ENCODE peak calls at places on chromosomes 6 and 20, in seven cellular contexts. One of them, this sample, is unnamed.
A peak's percentile ranks its signal among the peaks of the same experiment; 100 is the strongest.

GRCh38 chr6:90446164-90446563 is 140.7 kb downstream of the MAP3K7 start:
- DNase-seq in right atrium auricular region: no peak
- DNase-seq in mammary epithelial cell: no peak
- DNase-seq in cardiac muscle cell: peak; percentile 18
- DNase-seq in CD8-positive, alpha-beta T cell: no peak
- DNase-seq in lower lobe of right lung: no peak
- DNase-seq in cardiac fibroblast: no peak
- DNase-seq in this sample: no peak

GRCh38 chr6:47970826-47971225 is 140.2 kb downstream of the PTCHD4 start:
- DNase-seq in lower lobe of right lung: no peak
- DNase-seq in cardiac fibroblast: no peak
- DNase-seq in right atrium auricular region: no peak
- DNase-seq in cardiac muscle cell: no peak
- DNase-seq in CD8-positive, alpha-beta T cell: no peak
- DNase-seq in mammary epithelial cell: no peak
- DNase-seq in this sample: no peak

GRCh38 chr6:26366504-26366903 is 1.5 kb downstream of the BTN3A2 start:
- DNase-seq in cardiac fibroblast: peak; percentile 18
- DNase-seq in cardiac muscle cell: peak; percentile 29
- DNase-seq in right atrium auricular region: no peak
- DNase-seq in mammary epithelial cell: no peak
- DNase-seq in CD8-positive, alpha-beta T cell: no peak
- DNase-seq in lower lobe of right lung: no peak
- DNase-seq in this sample: no peak

GRCh38 chr20:62063601-62063980 is 2.1 kb downstream of the TAF4 start:
- DNase-seq in CD8-positive, alpha-beta T cell: no peak
- DNase-seq in cardiac muscle cell: peak; percentile 35
- DNase-seq in mammary epithelial cell: no peak
- DNase-seq in right atrium auricular region: no peak
- DNase-seq in cardiac fibroblast: peak; percentile 39
- DNase-seq in lower lobe of right lung: no peak
- DNase-seq in this sample: no peak

GRCh38 chr6:139470971-139471370 is 96.5 kb upstream of the CITED2 start:
- DNase-seq in CD8-positive, alpha-beta T cell: no peak
- DNase-seq in cardiac muscle cell: no peak
- DNase-seq in mammary epithelial cell: no peak
- DNase-seq in lower lobe of right lung: no peak
- DNase-seq in cardiac fibroblast: no peak
- DNase-seq in right atrium auricular region: no peak
- DNase-seq in this sample: no peak

GRCh38 chr6:170172825-170173231 is 118.0 kb downstream of the DLL1 start:
- DNase-seq in mammary epithelial cell: no peak
- DNase-seq in CD8-positive, alpha-beta T cell: peak; percentile 36
- DNase-seq in right atrium auricular region: no peak
- DNase-seq in cardiac fibroblast: no peak
- DNase-seq in lower lobe of right lung: no peak
- DNase-seq in cardiac muscle cell: no peak
- DNase-seq in this sample: no peak

GRCh38 chr6:149024361-149024760 is 277.5 kb downstream of the UST start:
- DNase-seq in cardiac muscle cell: no peak
- DNase-seq in cardiac fibroblast: no peak
- DNase-seq in lower lobe of right lung: no peak
- DNase-seq in mammary epithelial cell: no peak
- DNase-seq in right atrium auricular region: no peak
- DNase-seq in CD8-positive, alpha-beta T cell: no peak
- DNase-seq in this sample: no peak

GRCh38 chr20:25247100-25247665 is 702 bp upstream of the PYGB start:
- DNase-seq in mammary epithelial cell: peak; percentile 59
- DNase-seq in lower lobe of right lung: peak; percentile 72
- DNase-seq in cardiac muscle cell: peak; percentile 68
- DNase-seq in cardiac fibroblast: peak; percentile 74
- DNase-seq in CD8-positive, alpha-beta T cell: no peak
- DNase-seq in right atrium auricular region: peak; percentile 81
- DNase-seq in this sample: no peak

GRCh38 chr6:56363796-56364195 is 116.4 kb upstream of the COL21A1 start:
- DNase-seq in cardiac muscle cell: no peak
- DNase-seq in cardiac fibroblast: no peak
- DNase-seq in lower lobe of right lung: no peak
- DNase-seq in CD8-positive, alpha-beta T cell: no peak
- DNase-seq in right atrium auricular region: no peak
- DNase-seq in mammary epithelial cell: no peak
- DNase-seq in this sample: no peak

GRCh38 chr20:5191829-5192569 is 65.2 kb downstream of the CDS2 start:
- DNase-seq in cardiac muscle cell: peak; percentile 87
- DNase-seq in lower lobe of right lung: no peak
- DNase-seq in CD8-positive, alpha-beta T cell: peak; percentile 53
- DNase-seq in cardiac fibroblast: peak; percentile 89
- DNase-seq in mammary epithelial cell: peak; percentile 63
- DNase-seq in right atrium auricular region: no peak
- DNase-seq in this sample: peak; percentile 61

GRCh38 chr6:52635049-52635577 is 35.8 kb upstream of the TMEM14A start:
- DNase-seq in mammary epithelial cell: no peak
- DNase-seq in right atrium auricular region: no peak
- DNase-seq in cardiac fibroblast: peak; percentile 46
- DNase-seq in cardiac muscle cell: peak; percentile 30
- DNase-seq in CD8-positive, alpha-beta T cell: no peak
- DNase-seq in lower lobe of right lung: no peak
- DNase-seq in this sample: no peak

GRCh38 chr6:149899486-149899885 is 1.6 kb upstream of the RAET1E start:
- DNase-seq in mammary epithelial cell: no peak
- DNase-seq in cardiac fibroblast: no peak
- DNase-seq in right atrium auricular region: peak; percentile 58
- DNase-seq in cardiac muscle cell: no peak
- DNase-seq in CD8-positive, alpha-beta T cell: no peak
- DNase-seq in lower lobe of right lung: no peak
- DNase-seq in this sample: no peak

GRCh38 chr6:48476257-48476656 is 365.3 kb upstream of the PTCHD4 start:
- DNase-seq in mammary epithelial cell: peak; percentile 40
- DNase-seq in cardiac muscle cell: peak; percentile 64
- DNase-seq in cardiac fibroblast: peak; percentile 60
- DNase-seq in CD8-positive, alpha-beta T cell: no peak
- DNase-seq in right atrium auricular region: no peak
- DNase-seq in lower lobe of right lung: no peak
- DNase-seq in this sample: peak; percentile 11

GRCh38 chr20:61173966-61174725 is 77.9 kb upstream of the CDH4 start:
- DNase-seq in CD8-positive, alpha-beta T cell: no peak
- DNase-seq in lower lobe of right lung: no peak
- DNase-seq in cardiac muscle cell: no peak
- DNase-seq in mammary epithelial cell: peak; percentile 65
- DNase-seq in cardiac fibroblast: no peak
- DNase-seq in right atrium auricular region: no peak
- DNase-seq in this sample: no peak

GRCh38 chr20:37394543-37395410 is 48.8 kb downstream of the SRC start:
- DNase-seq in CD8-positive, alpha-beta T cell: no peak
- DNase-seq in cardiac muscle cell: no peak
- DNase-seq in right atrium auricular region: no peak
- DNase-seq in lower lobe of right lung: peak; percentile 40
- DNase-seq in mammary epithelial cell: peak; percentile 94
- DNase-seq in cardiac fibroblast: no peak
- DNase-seq in this sample: no peak

GRCh38 chr20:14643146-14643545 is 305.7 kb upstream of the FLRT3 start:
- DNase-seq in CD8-positive, alpha-beta T cell: no peak
- DNase-seq in cardiac fibroblast: no peak
- DNase-seq in cardiac muscle cell: no peak
- DNase-seq in right atrium auricular region: no peak
- DNase-seq in lower lobe of right lung: no peak
- DNase-seq in mammary epithelial cell: no peak
- DNase-seq in this sample: no peak

GRCh38 chr20:53995949-53996348 is 74.4 kb downstream of the BCAS1 start:
- DNase-seq in mammary epithelial cell: no peak
- DNase-seq in lower lobe of right lung: no peak
- DNase-seq in CD8-positive, alpha-beta T cell: no peak
- DNase-seq in right atrium auricular region: no peak
- DNase-seq in cardiac fibroblast: no peak
- DNase-seq in cardiac muscle cell: no peak
- DNase-seq in this sample: no peak

GRCh38 chr20:41664584-41664983 is 46.4 kb upstream of the CHD6 start:
- DNase-seq in right atrium auricular region: no peak
- DNase-seq in lower lobe of right lung: no peak
- DNase-seq in cardiac fibroblast: peak; percentile 55
- DNase-seq in CD8-positive, alpha-beta T cell: no peak
- DNase-seq in cardiac muscle cell: peak; percentile 22
- DNase-seq in mammary epithelial cell: no peak
- DNase-seq in this sample: no peak

GRCh38 chr6:127520061-127520460 is 926 bp upstream of the MTCL3 start:
- DNase-seq in cardiac fibroblast: peak; percentile 48
- DNase-seq in right atrium auricular region: no peak
- DNase-seq in cardiac muscle cell: peak; percentile 40
- DNase-seq in CD8-positive, alpha-beta T cell: no peak
- DNase-seq in mammary epithelial cell: no peak
- DNase-seq in lower lobe of right lung: no peak
- DNase-seq in this sample: no peak

GRCh38 chr6:43761666-43762409 is 8.2 kb upstream of the VEGFA start:
- DNase-seq in lower lobe of right lung: peak; percentile 37
- DNase-seq in mammary epithelial cell: no peak
- DNase-seq in cardiac fibroblast: no peak
- DNase-seq in cardiac muscle cell: no peak
- DNase-seq in CD8-positive, alpha-beta T cell: no peak
- DNase-seq in right atrium auricular region: no peak
- DNase-seq in this sample: no peak

GRCh38 chr20:62020935-62021701 is 44.6 kb downstream of the TAF4 start:
- DNase-seq in mammary epithelial cell: no peak
- DNase-seq in lower lobe of right lung: no peak
- DNase-seq in cardiac muscle cell: peak; percentile 70
- DNase-seq in cardiac fibroblast: peak; percentile 39
- DNase-seq in right atrium auricular region: peak; percentile 61
- DNase-seq in CD8-positive, alpha-beta T cell: no peak
- DNase-seq in this sample: peak; percentile 13

GRCh38 chr20:62011938-62012534 is 53.6 kb downstream of the TAF4 start:
- DNase-seq in mammary epithelial cell: no peak
- DNase-seq in cardiac fibroblast: no peak
- DNase-seq in CD8-positive, alpha-beta T cell: no peak
- DNase-seq in right atrium auricular region: no peak
- DNase-seq in cardiac muscle cell: no peak
- DNase-seq in lower lobe of right lung: no peak
- DNase-seq in this sample: no peak

GRCh38 chr6:168293641-168294530 is 25.7 kb downstream of the DACT2 start:
- DNase-seq in right atrium auricular region: no peak
- DNase-seq in lower lobe of right lung: no peak
- DNase-seq in mammary epithelial cell: no peak
- DNase-seq in cardiac muscle cell: peak; percentile 53
- DNase-seq in cardiac fibroblast: no peak
- DNase-seq in CD8-positive, alpha-beta T cell: no peak
- DNase-seq in this sample: no peak

GRCh38 chr20:23938118-23938438 is 50.5 kb downstream of the GGTLC1 start:
- DNase-seq in lower lobe of right lung: no peak
- DNase-seq in cardiac muscle cell: no peak
- DNase-seq in cardiac fibroblast: no peak
- DNase-seq in CD8-positive, alpha-beta T cell: no peak
- DNase-seq in right atrium auricular region: no peak
- DNase-seq in mammary epithelial cell: no peak
- DNase-seq in this sample: no peak

GRCh38 chr20:34626978-34627377 is 49.9 kb downstream of the PIGU start:
- DNase-seq in mammary epithelial cell: no peak
- DNase-seq in cardiac muscle cell: no peak
- DNase-seq in cardiac fibroblast: peak; percentile 21
- DNase-seq in right atrium auricular region: no peak
- DNase-seq in lower lobe of right lung: no peak
- DNase-seq in CD8-positive, alpha-beta T cell: no peak
- DNase-seq in this sample: no peak

GRCh38 chr6:158411998-158412397 is 99.7 kb downstream of the TULP4 start:
- DNase-seq in CD8-positive, alpha-beta T cell: no peak
- DNase-seq in right atrium auricular region: no peak
- DNase-seq in cardiac muscle cell: no peak
- DNase-seq in lower lobe of right lung: no peak
- DNase-seq in cardiac fibroblast: no peak
- DNase-seq in mammary epithelial cell: peak; percentile 88
- DNase-seq in this sample: no peak

GRCh38 chr6:41160933-41161332 is 2.0 kb downstream of the TREM2 start:
- DNase-seq in lower lobe of right lung: no peak
- DNase-seq in CD8-positive, alpha-beta T cell: no peak
- DNase-seq in cardiac fibroblast: no peak
- DNase-seq in cardiac muscle cell: no peak
- DNase-seq in right atrium auricular region: no peak
- DNase-seq in mammary epithelial cell: no peak
- DNase-seq in this sample: no peak

GRCh38 chr6:141326925-141327324 is 805.8 kb upstream of the GJE1 start:
- DNase-seq in cardiac fibroblast: no peak
- DNase-seq in right atrium auricular region: no peak
- DNase-seq in lower lobe of right lung: no peak
- DNase-seq in cardiac muscle cell: peak; percentile 3
- DNase-seq in CD8-positive, alpha-beta T cell: no peak
- DNase-seq in mammary epithelial cell: no peak
- DNase-seq in this sample: no peak
- H3K4me3 ChIP-seq in cardiac fibroblast: no peak overlapping the region
- H3K4me3 ChIP-seq in right atrium auricular region: no peak overlapping the region
- H3K4me3 ChIP-seq in lower lobe of right lung: peak overlapping the region; percentile 23
- H3K4me3 ChIP-seq in cardiac muscle cell: no peak overlapping the region
- H3K4me3 ChIP-seq in CD8-positive, alpha-beta T cell: no peak overlapping the region
- H3K4me3 ChIP-seq in mammary epithelial cell: peak overlapping the region; percentile 6
- H3K4me3 ChIP-seq in this sample: no peak overlapping the region

GRCh38 chr6:13302751-13303667 is 25.3 kb downstream of the TBC1D7 start:
- DNase-seq in cardiac muscle cell: peak; percentile 99
- DNase-seq in right atrium auricular region: peak; percentile 75
- DNase-seq in lower lobe of right lung: peak; percentile 81
- DNase-seq in CD8-positive, alpha-beta T cell: no peak
- DNase-seq in mammary epithelial cell: peak; percentile 80
- DNase-seq in cardiac fibroblast: peak; percentile 100
- DNase-seq in this sample: no peak
- H3K4me3 ChIP-seq in cardiac muscle cell: no peak overlapping the region
- H3K4me3 ChIP-seq in right atrium auricular region: no peak overlapping the region
- H3K4me3 ChIP-seq in lower lobe of right lung: peak overlapping the region; percentile 12
- H3K4me3 ChIP-seq in CD8-positive, alpha-beta T cell: no peak overlapping the region
- H3K4me3 ChIP-seq in mammary epithelial cell: no peak overlapping the region
- H3K4me3 ChIP-seq in cardiac fibroblast: no peak overlapping the region
- H3K4me3 ChIP-seq in this sample: no peak overlapping the region

DNA sequence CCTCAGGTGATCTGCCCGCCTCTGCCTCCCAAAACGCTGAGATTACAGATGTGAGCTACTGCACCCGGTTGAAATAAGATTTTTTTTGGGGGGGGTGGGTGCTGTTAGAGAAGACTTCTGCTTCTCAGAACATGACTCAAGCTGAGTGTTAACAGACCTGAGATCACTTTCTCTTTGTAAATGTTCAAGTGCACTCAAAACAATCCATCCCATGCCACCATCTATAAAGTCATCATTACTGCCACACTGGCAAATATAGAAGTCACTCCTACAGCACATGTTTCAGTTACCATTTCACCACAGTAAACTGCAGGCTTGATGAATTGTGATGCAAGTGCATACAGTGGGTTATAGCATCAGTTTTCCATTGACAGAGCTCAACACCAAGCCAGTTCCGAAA is 9.0 kb downstream of the VPS16 start:
- DNase-seq in lower lobe of right lung: no peak
- DNase-seq in right atrium auricular region: no peak
- DNase-seq in cardiac fibroblast: no peak
- DNase-seq in CD8-positive, alpha-beta T cell: no peak
- DNase-seq in cardiac muscle cell: no peak
- DNase-seq in mammary epithelial cell: no peak
- DNase-seq in this sample: no peak
- H3K4me3 ChIP-seq in lower lobe of right lung: no peak overlapping the region
- H3K4me3 ChIP-seq in right atrium auricular region: no peak overlapping the region
- H3K4me3 ChIP-seq in cardiac fibroblast: no peak overlapping the region
- H3K4me3 ChIP-seq in CD8-positive, alpha-beta T cell: no peak overlapping the region
- H3K4me3 ChIP-seq in cardiac muscle cell: no peak overlapping the region
- H3K4me3 ChIP-seq in mammary epithelial cell: no peak overlapping the region
- H3K4me3 ChIP-seq in this sample: no peak overlapping the region

DNA sequence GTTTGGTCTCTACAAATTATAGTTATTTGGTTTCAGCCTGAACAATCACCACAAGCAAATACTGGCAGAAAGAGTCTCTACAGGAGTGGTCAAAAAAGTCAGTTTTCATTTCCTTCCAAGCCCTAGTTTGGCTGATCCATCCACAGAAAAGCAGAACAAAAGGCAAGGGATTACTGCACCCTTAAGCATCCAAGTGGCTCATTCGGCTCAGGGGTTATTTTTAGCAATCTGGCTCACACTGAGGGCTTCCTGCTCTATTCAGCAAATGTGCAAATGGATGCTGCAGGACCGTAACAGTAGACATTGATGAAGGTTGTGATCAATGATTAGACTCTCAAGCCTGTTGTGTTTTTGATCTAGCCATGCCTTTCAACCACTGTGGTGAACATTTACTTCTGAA is 62.2 kb upstream of the FABP7 start:
- DNase-seq in CD8-positive, alpha-beta T cell: no peak
- DNase-seq in lower lobe of right lung: no peak
- DNase-seq in mammary epithelial cell: no peak
- DNase-seq in cardiac muscle cell: no peak
- DNase-seq in cardiac fibroblast: peak; percentile 59
- DNase-seq in right atrium auricular region: no peak
- DNase-seq in this sample: no peak
- H3K4me3 ChIP-seq in CD8-positive, alpha-beta T cell: no peak overlapping the region
- H3K4me3 ChIP-seq in lower lobe of right lung: no peak overlapping the region
- H3K4me3 ChIP-seq in mammary epithelial cell: no peak overlapping the region
- H3K4me3 ChIP-seq in cardiac muscle cell: no peak overlapping the region
- H3K4me3 ChIP-seq in cardiac fibroblast: no peak overlapping the region
- H3K4me3 ChIP-seq in right atrium auricular region: no peak overlapping the region
- H3K4me3 ChIP-seq in this sample: no peak overlapping the region

This sample was measured in LNCaP clone FGC.